ENCODE peak calls at places on chromosomes 7 and 10, in eight cellular contexts. Y is posterior cingulate gyrus; O is AG04450; T is ovary; E is astrocyte of the hippocampus; B is activated CD8-positive, alpha-beta memory T cell treated with anti-CD3 and anti-CD28 coated beads, Interleukin-2, amount 50 U/mL, for 48 hours; J is HTR-8/SVneo; A is T-helper 1 cell. P is an unnamed sample.

GRCh38 chr7:19107392-19108147 is 9.9 kb downstream of the TWIST1 start:
- DNase-seq in Y (no peak), O (no peak), T (no peak), E (peak; percentile 75), B (no peak), J (no peak), A (no peak), P (no peak)

GRCh38 chr10:98485959-98486358 is 39.2 kb upstream of the HPS1 start:
- DNase-seq in Y (no peak), O (no peak), T (no peak), E (peak; percentile 10), B (no peak), J (no peak), A (no peak), P (no peak)

GRCh38 chr10:74651565-74651964 is 174.8 kb upstream of the KAT6B start:
- DNase-seq in Y (no peak), O (no peak), T (no peak), E (no peak), B (no peak), J (no peak), A (no peak), P (no peak)

GRCh38 chr7:70975816-70976215 is 156.1 kb upstream of the GALNT17 start:
- DNase-seq in Y (no peak), O (no peak), T (no peak), E (peak; percentile 66), B (no peak), J (no peak), A (no peak), P (no peak)

GRCh38 chr7:129949292-129950133 is 3.2 kb downstream of the UBE2H start:
- DNase-seq in Y (no peak), O (peak; percentile 47), T (peak; percentile 39), E (peak; percentile 78), B (no peak), J (peak; percentile 23), A (no peak), P (no peak)

GRCh38 chr10:26628395-26628794 is 69.1 kb upstream of the PDSS1 start:
- DNase-seq in Y (no peak), O (no peak), T (no peak), E (no peak), B (no peak), J (no peak), A (no peak), P (no peak)

GRCh38 chr7:29914180-29914579 is 75.4 kb downstream of the SCRN1 start:
- DNase-seq in Y (no peak), O (no peak), T (no peak), E (no peak), B (no peak), J (no peak), A (no peak), P (no peak)

GRCh38 chr7:129014501-129015101 is 40.3 kb downstream of the TNPO3 start:
- DNase-seq in Y (no peak), O (no peak), T (no peak), E (no peak), B (no peak), J (no peak), A (no peak), P (no peak)

GRCh38 chr10:13483951-13484350 is 44.9 kb downstream of the BEND7 start:
- DNase-seq in Y (no peak), O (no peak), T (no peak), E (no peak), B (no peak), J (no peak), A (no peak), P (no peak)

GRCh38 chr7:64574481-64575159 is 11.7 kb upstream of the ZNF680 start:
- DNase-seq in Y (peak; percentile 53), O (no peak), T (peak; percentile 57), E (peak; percentile 77), B (no peak), J (no peak), A (no peak), P (peak; percentile 77)

GRCh38 chr10:107689318-107689717 is 524.8 kb upstream of the SORCS1 start:
- DNase-seq in Y (no peak), O (no peak), T (no peak), E (no peak), B (no peak), J (no peak), A (no peak), P (no peak)

GRCh38 chr7:131068604-131069021 is 259.1 kb upstream of the MKLN1 start:
- DNase-seq in Y (no peak), O (no peak), T (no peak), E (peak; percentile 35), B (no peak), J (no peak), A (no peak), P (no peak)

GRCh38 chr10:63929826-63930467 is 408.7 kb downstream of the REEP3 start:
- DNase-seq in Y (no peak), O (no peak), T (no peak), E (no peak), B (no peak), J (no peak), A (no peak), P (no peak)

GRCh38 chr10:102312683-102313082 is 67.4 kb downstream of the GBF1 start:
- DNase-seq in Y (no peak), O (no peak), T (no peak), E (peak; percentile 35), B (no peak), J (no peak), A (no peak), P (no peak)

GRCh38 chr7:41907444-41907843 is 204.6 kb upstream of the INHBA start:
- DNase-seq in Y (no peak), O (no peak), T (no peak), E (no peak), B (no peak), J (no peak), A (no peak), P (no peak)

GRCh38 chr10:131980321-131980720 is 1.4 kb downstream of the BNIP3 start:
- DNase-seq in Y (no peak), O (no peak), T (no peak), E (no peak), B (no peak), J (no peak), A (no peak), P (no peak)

GRCh38 chr10:74177140-74177677 is 26.2 kb downstream of the ADK start:
- DNase-seq in Y (no peak), O (no peak), T (no peak), E (peak; percentile 51), B (peak; percentile 79), J (peak; percentile 45), A (no peak), P (no peak)

GRCh38 chr10:79299397-79300370 is 47.6 kb upstream of the PPIF start:
- DNase-seq in Y (no peak), O (peak; percentile 41), T (no peak), E (peak; percentile 89), B (no peak), J (peak; percentile 83), A (no peak), P (no peak)

GRCh38 chr10:89783406-89783805 is 82.0 kb downstream of the KIF20B start:
- DNase-seq in Y (no peak), O (no peak), T (no peak), E (no peak), B (no peak), J (no peak), A (no peak), P (no peak)

GRCh38 chr7:3159445-3159844 is 115.8 kb upstream of the CARD11 start:
- DNase-seq in Y (no peak), O (no peak), T (no peak), E (no peak), B (no peak), J (no peak), A (no peak), P (no peak)

GRCh38 chr10:44287408-44287807 is 97.5 kb downstream of the CXCL12 start:
- DNase-seq in Y (no peak), O (no peak), T (no peak), E (peak; percentile 23), B (no peak), J (no peak), A (no peak), P (no peak)

GRCh38 chr7:106504620-106505019 is 156.3 kb downstream of the CCDC71L start:
- DNase-seq in Y (no peak), O (no peak), T (no peak), E (peak; percentile 46), B (no peak), J (no peak), A (no peak), P (no peak)

GRCh38 chr10:35012781-35013180 is 77.4 kb downstream of the CUL2 start:
- DNase-seq in Y (no peak), O (no peak), T (no peak), E (no peak), B (no peak), J (no peak), A (no peak), P (no peak)

GRCh38 chr7:100132697-100133137 is 6.0 kb downstream of the MBLAC1 start:
- DNase-seq in Y (no peak), O (no peak), T (peak; percentile 72), E (peak; percentile 80), B (no peak), J (peak; percentile 74), A (peak; percentile 48), P (peak; percentile 51)

GRCh38 chr10:12481956-12482355 is 132.6 kb downstream of the CAMK1D start:
- DNase-seq in Y (no peak), O (no peak), T (no peak), E (no peak), B (no peak), J (no peak), A (no peak), P (no peak)

GRCh38 chr7:27165655-27166474 is 528 bp upstream of the HOXA9 start:
- DNase-seq in Y (no peak), O (no peak), T (no peak), E (no peak), B (peak; percentile 61), J (no peak), A (no peak), P (no peak)